ENCODE peak calls at places on chromosome 9, in seven cellular contexts. One of them, this sample, is unnamed.

GRCh38 chr9:107020040-107020530 is 157.1 kb downstream of the ZNF462 start:
- DNase-seq in GM06990: no peak
- DNase-seq in activated CD4-positive, alpha-beta T cell treated with anti-CD3 and anti-CD28 coated beads, Interleukin-2, amount 10 ng/mL, durations not matched to agents 7 days and 5 days: no peak
- DNase-seq in EL: peak
- DNase-seq in stimulated activated naive CD4-positive, alpha-beta T cell: no peak
- DNase-seq in AG08396: peak
- DNase-seq in activated T-cell treated with anti-CD3 and anti-CD28 coated beads, Interleukin-2, amount 50 U/mL, for 24 hours: no peak
- DNase-seq in this sample: peak

GRCh38 chr9:36966371-36967097 is 67.5 kb downstream of the PAX5 start:
- DNase-seq in EL: no peak
- DNase-seq in activated T-cell treated with anti-CD3 and anti-CD28 coated beads, Interleukin-2, amount 50 U/mL, for 24 hours: no peak
- DNase-seq in GM06990: no peak
- DNase-seq in activated CD4-positive, alpha-beta T cell treated with anti-CD3 and anti-CD28 coated beads, Interleukin-2, amount 10 ng/mL, durations not matched to agents 7 days and 5 days: no peak
- DNase-seq in AG08396: no peak
- DNase-seq in stimulated activated naive CD4-positive, alpha-beta T cell: no peak
- DNase-seq in this sample: no peak

GRCh38 chr9:137434498-137435380 is 6.4 kb downstream of the ENTPD8 start:
- DNase-seq in EL: no peak
- DNase-seq in GM06990: no peak
- DNase-seq in stimulated activated naive CD4-positive, alpha-beta T cell: no peak
- DNase-seq in activated CD4-positive, alpha-beta T cell treated with anti-CD3 and anti-CD28 coated beads, Interleukin-2, amount 10 ng/mL, durations not matched to agents 7 days and 5 days: no peak
- DNase-seq in activated T-cell treated with anti-CD3 and anti-CD28 coated beads, Interleukin-2, amount 50 U/mL, for 24 hours: no peak
- DNase-seq in AG08396: no peak
- DNase-seq in this sample: no peak

GRCh38 chr9:90053027-90053426 is 448.2 kb downstream of the GADD45G start:
- DNase-seq in AG08396: no peak
- DNase-seq in activated CD4-positive, alpha-beta T cell treated with anti-CD3 and anti-CD28 coated beads, Interleukin-2, amount 10 ng/mL, durations not matched to agents 7 days and 5 days: peak
- DNase-seq in activated T-cell treated with anti-CD3 and anti-CD28 coated beads, Interleukin-2, amount 50 U/mL, for 24 hours: no peak
- DNase-seq in EL: no peak
- DNase-seq in GM06990: no peak
- DNase-seq in stimulated activated naive CD4-positive, alpha-beta T cell: no peak
- DNase-seq in this sample: no peak

GRCh38 chr9:120627073-120627472 is 47.1 kb upstream of the CDK5RAP2 start:
- DNase-seq in GM06990: no peak
- DNase-seq in activated CD4-positive, alpha-beta T cell treated with anti-CD3 and anti-CD28 coated beads, Interleukin-2, amount 10 ng/mL, durations not matched to agents 7 days and 5 days: no peak
- DNase-seq in activated T-cell treated with anti-CD3 and anti-CD28 coated beads, Interleukin-2, amount 50 U/mL, for 24 hours: no peak
- DNase-seq in EL: no peak
- DNase-seq in AG08396: no peak
- DNase-seq in stimulated activated naive CD4-positive, alpha-beta T cell: no peak
- DNase-seq in this sample: no peak

GRCh38 chr9:135504262-135505229 is 4.1 kb downstream of the MRPS2 start:
- DNase-seq in stimulated activated naive CD4-positive, alpha-beta T cell: peak
- DNase-seq in AG08396: peak
- DNase-seq in activated T-cell treated with anti-CD3 and anti-CD28 coated beads, Interleukin-2, amount 50 U/mL, for 24 hours: peak
- DNase-seq in GM06990: no peak
- DNase-seq in activated CD4-positive, alpha-beta T cell treated with anti-CD3 and anti-CD28 coated beads, Interleukin-2, amount 10 ng/mL, durations not matched to agents 7 days and 5 days: peak
- DNase-seq in EL: peak
- DNase-seq in this sample: peak

GRCh38 chr9:98235126-98235525 is 20.3 kb downstream of the TBC1D2 start:
- DNase-seq in AG08396: no peak
- DNase-seq in activated CD4-positive, alpha-beta T cell treated with anti-CD3 and anti-CD28 coated beads, Interleukin-2, amount 10 ng/mL, durations not matched to agents 7 days and 5 days: no peak
- DNase-seq in activated T-cell treated with anti-CD3 and anti-CD28 coated beads, Interleukin-2, amount 50 U/mL, for 24 hours: no peak
- DNase-seq in EL: no peak
- DNase-seq in GM06990: no peak
- DNase-seq in stimulated activated naive CD4-positive, alpha-beta T cell: no peak
- DNase-seq in this sample: no peak

GRCh38 chr9:134894136-134894860 is 13.7 kb downstream of the FCN2 start:
- DNase-seq in stimulated activated naive CD4-positive, alpha-beta T cell: no peak
- DNase-seq in EL: no peak
- DNase-seq in activated CD4-positive, alpha-beta T cell treated with anti-CD3 and anti-CD28 coated beads, Interleukin-2, amount 10 ng/mL, durations not matched to agents 7 days and 5 days: no peak
- DNase-seq in GM06990: no peak
- DNase-seq in activated T-cell treated with anti-CD3 and anti-CD28 coated beads, Interleukin-2, amount 50 U/mL, for 24 hours: no peak
- DNase-seq in AG08396: no peak
- DNase-seq in this sample: no peak

GRCh38 chr9:95202076-95202681 is 115.3 kb downstream of the FANCC start:
- DNase-seq in stimulated activated naive CD4-positive, alpha-beta T cell: no peak
- DNase-seq in EL: no peak
- DNase-seq in activated CD4-positive, alpha-beta T cell treated with anti-CD3 and anti-CD28 coated beads, Interleukin-2, amount 10 ng/mL, durations not matched to agents 7 days and 5 days: no peak
- DNase-seq in activated T-cell treated with anti-CD3 and anti-CD28 coated beads, Interleukin-2, amount 50 U/mL, for 24 hours: no peak
- DNase-seq in AG08396: no peak
- DNase-seq in GM06990: no peak
- DNase-seq in this sample: no peak

GRCh38 chr9:72586388-72587160 is 65.2 kb downstream of the TMC1 start:
- DNase-seq in activated T-cell treated with anti-CD3 and anti-CD28 coated beads, Interleukin-2, amount 50 U/mL, for 24 hours: peak
- DNase-seq in AG08396: peak
- DNase-seq in GM06990: no peak
- DNase-seq in EL: peak
- DNase-seq in stimulated activated naive CD4-positive, alpha-beta T cell: no peak
- DNase-seq in activated CD4-positive, alpha-beta T cell treated with anti-CD3 and anti-CD28 coated beads, Interleukin-2, amount 10 ng/mL, durations not matched to agents 7 days and 5 days: peak
- DNase-seq in this sample: peak

GRCh38 chr9:79580065-79580464 is 8.3 kb downstream of the TLE4 start:
- DNase-seq in EL: no peak
- DNase-seq in activated CD4-positive, alpha-beta T cell treated with anti-CD3 and anti-CD28 coated beads, Interleukin-2, amount 10 ng/mL, durations not matched to agents 7 days and 5 days: no peak
- DNase-seq in activated T-cell treated with anti-CD3 and anti-CD28 coated beads, Interleukin-2, amount 50 U/mL, for 24 hours: no peak
- DNase-seq in AG08396: no peak
- DNase-seq in GM06990: no peak
- DNase-seq in stimulated activated naive CD4-positive, alpha-beta T cell: no peak
- DNase-seq in this sample: peak

GRCh38 chr9:137053944-137054931 is at the start of gene ENTPD2:
- DNase-seq in stimulated activated naive CD4-positive, alpha-beta T cell: no peak
- DNase-seq in AG08396: no peak
- DNase-seq in activated T-cell treated with anti-CD3 and anti-CD28 coated beads, Interleukin-2, amount 50 U/mL, for 24 hours: peak
- DNase-seq in EL: no peak
- DNase-seq in activated CD4-positive, alpha-beta T cell treated with anti-CD3 and anti-CD28 coated beads, Interleukin-2, amount 10 ng/mL, durations not matched to agents 7 days and 5 days: peak
- DNase-seq in GM06990: no peak
- DNase-seq in this sample: no peak

GRCh38 chr9:37029776-37030590 is 4.1 kb downstream of the PAX5 start:
- DNase-seq in GM06990: no peak
- DNase-seq in AG08396: no peak
- DNase-seq in activated CD4-positive, alpha-beta T cell treated with anti-CD3 and anti-CD28 coated beads, Interleukin-2, amount 10 ng/mL, durations not matched to agents 7 days and 5 days: no peak
- DNase-seq in EL: no peak
- DNase-seq in activated T-cell treated with anti-CD3 and anti-CD28 coated beads, Interleukin-2, amount 50 U/mL, for 24 hours: no peak
- DNase-seq in stimulated activated naive CD4-positive, alpha-beta T cell: no peak
- DNase-seq in this sample: peak

GRCh38 chr9:83151627-83152137 is 88.7 kb upstream of the RASEF start:
- DNase-seq in AG08396: no peak
- DNase-seq in activated T-cell treated with anti-CD3 and anti-CD28 coated beads, Interleukin-2, amount 50 U/mL, for 24 hours: no peak
- DNase-seq in activated CD4-positive, alpha-beta T cell treated with anti-CD3 and anti-CD28 coated beads, Interleukin-2, amount 10 ng/mL, durations not matched to agents 7 days and 5 days: no peak
- DNase-seq in GM06990: no peak
- DNase-seq in EL: no peak
- DNase-seq in stimulated activated naive CD4-positive, alpha-beta T cell: no peak
- DNase-seq in this sample: no peak

GRCh38 chr9:136086213-136086881 is 8.7 kb downstream of the NACC2 start:
- DNase-seq in activated T-cell treated with anti-CD3 and anti-CD28 coated beads, Interleukin-2, amount 50 U/mL, for 24 hours: no peak
- DNase-seq in GM06990: peak
- DNase-seq in AG08396: no peak
- DNase-seq in stimulated activated naive CD4-positive, alpha-beta T cell: no peak
- DNase-seq in activated CD4-positive, alpha-beta T cell treated with anti-CD3 and anti-CD28 coated beads, Interleukin-2, amount 10 ng/mL, durations not matched to agents 7 days and 5 days: no peak
- DNase-seq in EL: no peak
- DNase-seq in this sample: no peak